ENCODE peak calls at places on chromosomes 3 and 15, in ten cellular contexts. K, S, V, B, E, A, I, O, Y and X are unnamed samples. For H3K9me3, the result is how much of the 10 kb centered on the place peaks cover.

GRCh38 chr15:76253851-76254440 is 57.3 kb downstream of the ETFA start:
- DNase-seq in K (no peak), Y (no peak), O (no peak), A (no peak), V (peak), E (no peak), B (no peak), I (no peak), S (no peak), X (no peak)

GRCh38 chr3:44992555-44993470 is 16.8 kb downstream of the EXOSC7 start:
- DNase-seq in O (no peak), A (no peak), E (no peak), I (no peak), S (peak), Y (no peak), V (peak), B (no peak), K (no peak), X (no peak)

GRCh38 chr3:149085828-149086231 is 503 bp downstream of the HLTF start:
- DNase-seq in V (peak), A (no peak), I (no peak), Y (no peak), O (no peak), E (no peak), B (no peak), S (peak), K (no peak), X (no peak)

GRCh38 chr15:90232196-90232595 is 1.5 kb downstream of the CIB1 start:
- DNase-seq in A (no peak), I (no peak), B (no peak), K (no peak), S (peak), O (no peak), V (no peak), E (no peak), Y (peak), X (no peak)

GRCh38 chr15:56837281-56837680 is 81.2 kb upstream of the TCF12 start:
- DNase-seq in O (no peak), E (peak), A (no peak), S (peak), V (peak), I (no peak), K (no peak), B (no peak), Y (no peak), X (no peak)

GRCh38 chr15:62969442-62970089 is 73.0 kb upstream of the TPM1 start:
- DNase-seq in K (no peak), V (no peak), A (no peak), I (no peak), E (no peak), Y (no peak), B (no peak), O (no peak), S (no peak), X (no peak)

GRCh38 chr3:9246196-9246595 is 3.2 kb downstream of the SRGAP3 start:
- DNase-seq in K (no peak), E (no peak), Y (no peak), B (no peak), V (no peak), O (no peak), S (no peak), A (no peak), I (no peak), X (no peak)

GRCh38 chr3:184811034-184811433 is 932 bp upstream of the VPS8 start:
- DNase-seq in O (no peak), Y (no peak), S (no peak), V (no peak), A (no peak), K (no peak), B (no peak), I (no peak), E (no peak), X (no peak)

GRCh38 chr3:54710954-54711353 is 216.9 kb downstream of the LRTM1 start:
- DNase-seq in O (no peak), Y (no peak), K (no peak), I (no peak), E (no peak), S (no peak), B (peak), V (no peak), A (no peak), X (no peak)

GRCh38 chr3:117914540-117914939 is 1120.1 kb downstream of the IGSF11 start:
- DNase-seq in I (no peak), O (no peak), A (no peak), K (no peak), B (no peak), Y (no peak), E (no peak), S (no peak), V (no peak), X (no peak)

GRCh38 chr15:97189152-97189551 is 771.4 kb upstream of the ARRDC4 start:
- DNase-seq in S (no peak), K (no peak), V (no peak), A (no peak), E (no peak), B (no peak), Y (no peak), I (no peak), O (no peak), X (no peak)

GRCh38 chr3:159945930-159946329 is 42.7 kb upstream of the IL12A start:
- DNase-seq in E (no peak), B (no peak), Y (no peak), O (no peak), K (no peak), V (no peak), I (no peak), A (no peak), S (no peak), X (no peak)

GRCh38 chr3:15892311-15892710 is 94.5 kb upstream of the ANKRD28 start:
- DNase-seq in I (no peak), B (no peak), E (no peak), K (no peak), V (no peak), Y (no peak), A (no peak), S (no peak), O (no peak), X (no peak)

GRCh38 chr15:33402640-33403039 is 91.9 kb downstream of the RYR3 start:
- DNase-seq in B (no peak), E (no peak), Y (no peak), A (no peak), I (no peak), S (no peak), K (no peak), O (no peak), V (no peak), X (no peak)

GRCh38 chr15:64102497-64102896 is 6.7 kb downstream of the SNX1 start:
- DNase-seq in K (no peak), V (no peak), A (no peak), B (no peak), Y (no peak), E (no peak), O (no peak), I (no peak), S (no peak), X (no peak)

GRCh38 chr15:21261396-21261964 is 178.8 kb downstream of the POTEB3 start:
- DNase-seq in Y (no peak), I (no peak), O (peak), A (no peak), V (no peak), K (no peak), S (no peak), B (no peak), E (no peak), X (no peak)

GRCh38 chr15:21267231-21267630 is 173.1 kb downstream of the POTEB3 start:
- DNase-seq in A (no peak), Y (no peak), I (no peak), O (no peak), B (no peak), V (no peak), K (no peak), E (no peak), S (no peak), X (no peak)

GRCh38 chr15:21262851-21263400 is 177.4 kb downstream of the POTEB3 start:
- DNase-seq in E (no peak), V (no peak), Y (no peak), B (no peak), I (no peak), O (no peak), A (no peak), K (no peak), S (no peak), X (no peak)

GRCh38 chr15:21260966-21261395 is 179.3 kb downstream of the POTEB3 start:
- DNase-seq in S (no peak), B (no peak), O (peak), K (no peak), E (no peak), A (peak), Y (no peak), I (no peak), V (no peak), X (no peak)

GRCh38 chr15:21261965-21262850 is 178.1 kb downstream of the POTEB3 start:
- DNase-seq in E (no peak), Y (no peak), S (no peak), K (no peak), V (no peak), B (no peak), I (no peak), A (no peak), O (peak), X (no peak)
- H3K9me3 ChIP-seq in E (under half), Y (under half), S (under half), K (under half), V (under half), B (under half), I (under half), A (under half), O (under half), X (under half)

DNA sequence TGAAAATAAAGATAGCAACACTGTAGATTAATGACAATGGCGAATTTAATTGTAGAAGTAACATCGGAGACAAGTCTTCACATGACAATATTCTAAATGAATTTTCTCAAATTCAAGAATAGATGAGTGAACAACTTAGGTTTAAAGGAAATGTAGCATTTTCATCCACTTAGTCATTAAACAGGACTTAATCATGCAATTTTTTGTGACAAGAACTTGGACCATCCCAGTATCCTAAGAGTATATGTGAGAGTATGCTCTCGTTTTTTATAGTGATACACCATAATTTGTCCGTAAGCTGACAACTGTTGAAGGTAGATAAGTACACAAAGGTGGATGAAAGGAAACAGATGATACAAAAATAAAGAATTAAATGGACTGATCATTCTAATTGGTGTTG is 81.5 kb downstream of the DLG1 start:
- DNase-seq in V (no peak), O (no peak), S (peak), Y (no peak), I (no peak), A (no peak), E (no peak), B (no peak), K (no peak), X (no peak)
- H3K27ac ChIP-seq in V (no peak), O (no peak), S (peak), Y (no peak), I (no peak), A (no peak), E (no peak), B (no peak), K (no peak), X (no peak)

DNA sequence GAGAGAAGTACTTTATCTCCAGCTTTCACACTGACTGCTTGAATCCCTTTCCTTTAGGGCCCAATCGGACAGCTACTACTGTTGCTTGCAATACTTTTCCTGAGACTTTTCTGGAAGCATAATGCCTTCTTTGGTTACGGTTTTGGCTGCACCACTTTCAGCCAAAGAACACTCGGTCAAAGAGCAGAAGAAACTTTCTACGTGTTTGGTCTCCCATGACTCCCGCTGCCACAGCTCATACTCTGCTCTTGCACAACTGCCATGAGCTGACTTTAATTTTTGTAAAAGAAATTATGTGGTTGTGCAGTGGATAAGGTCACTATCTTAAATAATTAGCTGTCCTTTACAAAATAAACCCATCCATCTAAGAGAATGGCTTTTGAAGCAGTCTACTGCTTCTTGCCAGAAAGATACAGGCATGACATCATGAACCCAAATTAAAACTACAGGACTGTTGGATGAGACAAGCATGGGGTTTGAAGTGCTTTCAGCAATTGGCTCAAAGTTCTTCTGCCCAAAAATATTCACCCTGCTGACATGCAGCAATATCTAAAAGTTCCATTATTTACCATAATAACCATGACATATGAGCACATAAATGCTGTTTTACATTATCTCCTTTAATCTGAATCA is 42.0 kb downstream of the PROS1 start:
- DNase-seq in B (no peak), E (no peak), S (no peak), K (no peak), O (no peak), A (no peak), I (no peak), Y (no peak), V (peak), X (no peak)
- H3K9me3 ChIP-seq in B (under half), E (under half), S (under half), K (under half), O (under half), A (under half), I (under half), Y (under half), V (under half), X (under half)

GRCh38 chr15:98896802-98897732 is 110.5 kb downstream of the PGPEP1L start:
- DNase-seq in S (peak), Y (no peak), B (no peak), O (no peak), A (peak), V (peak), I (no peak), K (no peak), E (peak), X (peak)
- H3K27ac ChIP-seq in S (peak), Y (no peak), B (peak), O (no peak), A (no peak), V (no peak), I (peak), K (no peak), E (peak), X (peak)

DNA sequence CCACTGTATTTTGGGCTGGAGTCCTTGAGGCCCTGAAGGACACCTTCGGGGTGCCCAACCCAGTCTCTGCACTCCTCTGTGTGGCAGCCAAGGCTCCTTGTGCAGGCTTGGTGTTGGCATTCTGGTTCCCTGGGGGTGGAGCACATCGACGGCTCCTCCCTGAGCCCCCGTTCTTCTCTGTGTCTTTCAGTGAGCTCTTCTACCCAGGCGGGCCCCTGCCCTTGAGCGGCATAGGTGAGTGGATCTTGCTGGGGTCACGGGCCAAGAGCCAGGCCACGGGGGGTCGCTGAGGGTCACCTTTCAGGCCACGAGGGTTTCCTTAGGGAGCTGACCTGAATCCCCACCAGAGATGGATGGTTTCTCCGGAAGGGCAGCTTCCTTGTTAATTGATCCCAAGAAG is 234.8 kb downstream of the SNRPN start:
- DNase-seq in A (no peak), O (no peak), K (no peak), S (no peak), E (no peak), V (no peak), B (no peak), Y (no peak), I (no peak), X (no peak)
- H3K9me3 ChIP-seq in A (under half), O (under half), K (under half), S (under half), E (half or more), V (under half), B (under half), Y (under half), I (half or more), X (under half)

DNA sequence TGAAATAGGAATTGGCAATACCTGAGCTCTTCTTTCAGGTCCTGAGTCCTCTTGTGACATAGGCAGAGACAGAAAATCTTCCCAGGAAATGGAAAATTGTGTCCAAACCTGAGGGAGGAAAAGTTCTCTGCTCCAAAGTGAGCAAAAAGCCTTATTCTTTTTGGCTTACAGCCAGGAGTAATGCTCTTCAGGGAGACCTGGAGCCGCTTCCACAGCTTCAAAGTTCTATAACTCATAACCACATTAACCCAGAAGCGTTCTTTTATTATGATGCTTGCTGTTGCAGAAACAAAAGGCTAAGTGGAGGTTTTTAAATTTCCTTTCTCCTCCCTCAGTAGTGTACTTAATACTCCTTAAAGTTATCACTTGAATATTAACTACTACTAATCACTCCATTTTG is 621 bp downstream of the IGSF10 start:
- DNase-seq in B (no peak), K (no peak), E (no peak), Y (no peak), I (no peak), O (no peak), V (peak), S (peak), A (no peak), X (no peak)
- H3K27ac ChIP-seq in B (no peak), K (no peak), E (no peak), Y (no peak), I (no peak), O (no peak), V (no peak), S (no peak), A (peak), X (no peak)

DNA sequence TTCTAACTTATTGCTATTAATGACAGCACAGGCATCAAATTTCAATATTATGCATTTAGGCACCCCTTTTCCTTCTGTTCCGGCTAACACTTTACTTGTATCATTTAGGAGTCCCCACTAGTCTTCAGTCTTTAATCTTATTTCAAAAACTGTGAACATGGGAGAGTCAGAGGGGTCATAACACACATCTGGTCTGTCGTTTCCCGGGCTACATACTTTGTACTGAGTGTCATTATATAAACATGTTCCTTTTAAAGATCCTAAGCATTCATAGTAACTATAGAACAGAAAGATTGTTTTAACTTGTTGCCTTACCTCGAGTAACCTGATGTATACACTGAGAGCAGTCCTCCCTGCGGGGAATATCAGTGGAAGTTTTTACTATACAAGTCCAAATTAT is 78.1 kb upstream of the VEPH1 start:
- DNase-seq in E (no peak), V (no peak), K (no peak), A (no peak), B (no peak), I (no peak), S (peak), O (no peak), Y (no peak), X (no peak)
- H3K9me3 ChIP-seq in E (under half), V (under half), K (under half), A (under half), B (under half), I (under half), S (under half), O (under half), Y (under half), X (under half)

GRCh38 chr15:78437107-78437761 is 782 bp upstream of the IREB2 start:
- DNase-seq in Y (no peak), B (no peak), I (no peak), E (no peak), A (no peak), V (no peak), K (no peak), S (no peak), O (no peak), X (no peak)
- H3K27ac ChIP-seq in Y (peak), B (peak), I (peak), E (peak), A (peak), V (peak), K (peak), S (peak), O (peak), X (peak)

GRCh38 chr15:39881790-39882189 is 38.3 kb downstream of the GPR176 start:
- DNase-seq in K (no peak), E (no peak), A (no peak), O (no peak), B (no peak), I (no peak), V (peak), S (no peak), Y (no peak), X (no peak)

GRCh38 chr15:39880718-39881387 is 39.2 kb downstream of the GPR176 start:
- DNase-seq in V (no peak), O (no peak), S (no peak), E (no peak), A (no peak), I (no peak), B (no peak), Y (no peak), K (no peak), X (no peak)

GRCh38 chr15:39885099-39885777 is 34.8 kb downstream of the GPR176 start:
- DNase-seq in K (no peak), S (peak), Y (no peak), B (no peak), E (no peak), V (peak), O (no peak), I (no peak), A (no peak), X (no peak)

GRCh38 chr15:39886418-39886817 is 33.6 kb downstream of the GPR176 start:
- DNase-seq in I (no peak), O (no peak), B (no peak), V (no peak), Y (no peak), A (no peak), E (no peak), S (no peak), K (no peak), X (no peak)

GRCh38 chr15:39882602-39883001 is 37.5 kb downstream of the GPR176 start:
- DNase-seq in O (no peak), A (no peak), S (no peak), K (no peak), I (no peak), E (no peak), Y (no peak), V (no peak), B (no peak), X (no peak)
- H3K9me3 ChIP-seq in O (under half), A (under half), S (under half), K (under half), I (under half), E (under half), Y (under half), V (under half), B (under half), X (under half)

GRCh38 chr3:27591321-27591711 is 107.1 kb upstream of the SLC4A7 start:
- DNase-seq in B (no peak), Y (no peak), I (no peak), V (peak), K (no peak), O (no peak), S (peak), E (no peak), A (no peak), X (no peak)
- H3K27ac ChIP-seq in B (peak), Y (peak), I (peak), V (no peak), K (peak), O (peak), S (peak), E (no peak), A (peak), X (peak)